ENCODE peak calls at places on chromosomes 7 and 10, in ten cellular contexts. K, E, H, A, J, X, M, L, U and R are unnamed samples.

GRCh38 chr7:26487780-26488535 is 196.3 kb downstream of the SNX10 start:
- DNase-seq in K (no peak), E (no peak), H (no peak), A (no peak), J (no peak), X (no peak), M (no peak), L (no peak), U (no peak), R (no peak)

GRCh38 chr10:44973323-44974081 is 5.1 kb downstream of the DEPP1 start:
- DNase-seq in K (no peak), E (no peak), H (no peak), A (no peak), J (no peak), X (no peak), M (no peak), L (peak), U (no peak), R (no peak)

GRCh38 chr10:90602815-90603600 is 254.8 kb downstream of the HTR7 start:
- DNase-seq in K (no peak), E (no peak), H (no peak), A (peak), J (no peak), X (no peak), M (peak), L (no peak), U (no peak), R (no peak)

GRCh38 chr10:123782549-123782948 is 109.1 kb downstream of the CPXM2 start:
- DNase-seq in K (no peak), E (no peak), H (no peak), A (no peak), J (no peak), X (no peak), M (no peak), L (no peak), U (no peak), R (no peak)

GRCh38 chr7:130363156-130363847 is 17.0 kb upstream of the CPA1 start:
- DNase-seq in K (no peak), E (no peak), H (no peak), A (peak), J (no peak), X (no peak), M (peak), L (peak), U (no peak), R (no peak)

GRCh38 chr7:44735403-44736165 is 13.1 kb upstream of the ZMIZ2 start:
- DNase-seq in K (no peak), E (peak), H (no peak), A (peak), J (no peak), X (no peak), M (peak), L (no peak), U (peak), R (no peak)

GRCh38 chr7:94264756-94265155 is 129.9 kb upstream of the COL1A2 start:
- DNase-seq in K (no peak), E (no peak), H (no peak), A (no peak), J (no peak), X (no peak), M (peak), L (no peak), U (no peak), R (no peak)

GRCh38 chr10:74213571-74214162 is 62.6 kb downstream of the ADK start:
- DNase-seq in K (no peak), E (peak), H (no peak), A (peak), J (no peak), X (peak), M (peak), L (no peak), U (peak), R (no peak)